ENCODE peak calls at places on chromosomes 1 and 21, in six cellular contexts. H is fibroblast of lung, D is H9, X is PC-3, K is GM23338, E is neuronal stem cell. L is an unnamed sample.
A peak's percentile ranks its signal among the peaks of the same experiment; 100 is the strongest.

GRCh38 chr1:55844322-55844721 is 629.2 kb upstream of the USP24 start:
- DNase-seq in H (no peak), D (no peak), X (no peak), K (no peak), E (no peak), L (no peak)

GRCh38 chr1:102902045-102902444 is 206.3 kb downstream of the COL11A1 start:
- DNase-seq in H (no peak), D (no peak), X (no peak), K (no peak), E (no peak), L (no peak)

GRCh38 chr1:165444897-165445370 is at the start of gene RXRG:
- DNase-seq in H (peak; percentile 18), D (peak; percentile 66), X (no peak), K (peak; percentile 74), E (peak; percentile 52), L (peak; percentile 9)

GRCh38 chr1:8571200-8571984 is 246.0 kb downstream of the RERE start:
- DNase-seq in H (peak; percentile 78), D (no peak), X (peak; percentile 70), K (no peak), E (no peak), L (no peak)

GRCh38 chr21:42840411-42841155 is 38.8 kb downstream of the WDR4 start:
- DNase-seq in H (no peak), D (peak; percentile 9), X (no peak), K (no peak), E (no peak), L (peak; percentile 52)

GRCh38 chr1:2314297-2314802 is 77.0 kb downstream of the MORN1 start:
- DNase-seq in H (peak; percentile 64), D (peak; percentile 80), X (peak; percentile 59), K (peak; percentile 94), E (peak; percentile 73), L (peak; percentile 99)

GRCh38 chr1:229640455-229640854 is 14.4 kb downstream of the URB2 start:
- DNase-seq in H (no peak), D (no peak), X (no peak), K (no peak), E (no peak), L (no peak)

GRCh38 chr1:235831148-235831547 is 35.6 kb downstream of the LYST start:
- DNase-seq in H (peak; percentile 69), D (no peak), X (peak; percentile 17), K (no peak), E (no peak), L (no peak)

GRCh38 chr21:39153373-39153772 is 29.9 kb downstream of the PSMG1 start:
- DNase-seq in H (no peak), D (no peak), X (peak; percentile 56), K (peak; percentile 51), E (no peak), L (no peak)

GRCh38 chr1:64043976-64044375 is 159.4 kb upstream of the UBE2U start:
- DNase-seq in H (peak; percentile 91), D (no peak), X (peak; percentile 76), K (no peak), E (no peak), L (peak; percentile 21)

GRCh38 chr21:38989097-38989744 is 183.5 kb downstream of the ETS2 start:
- DNase-seq in H (no peak), D (no peak), X (no peak), K (no peak), E (no peak), L (no peak)

GRCh38 chr1:178055093-178055492 is 38.8 kb upstream of the RASAL2 start:
- DNase-seq in H (peak; percentile 6), D (peak; percentile 75), X (peak; percentile 56), K (peak; percentile 74), E (no peak), L (no peak)

GRCh38 chr1:184407816-184408510 is 21.1 kb downstream of the C1orf21 start:
- DNase-seq in H (peak; percentile 62), D (no peak), X (peak; percentile 38), K (no peak), E (no peak), L (no peak)

GRCh38 chr1:7581754-7582264 is 189.3 kb upstream of the VAMP3 start:
- DNase-seq in H (no peak), D (no peak), X (no peak), K (no peak), E (no peak), L (peak; percentile 84)

GRCh38 chr1:231581859-231582258 is 44.7 kb upstream of the DISC1 start:
- DNase-seq in H (no peak), D (no peak), X (no peak), K (no peak), E (no peak), L (no peak)

GRCh38 chr1:171403396-171403795 is 81.9 kb upstream of the PRRC2C start:
- DNase-seq in H (no peak), D (peak; percentile 60), X (peak; percentile 21), K (peak; percentile 13), E (no peak), L (no peak)

GRCh38 chr1:186984959-186985358 is 156.2 kb downstream of the PLA2G4A start:
- DNase-seq in H (no peak), D (peak; percentile 49), X (no peak), K (peak; percentile 77), E (no peak), L (no peak)

GRCh38 chr21:42080788-42081083 is 9.6 kb downstream of the UMODL1 start:
- DNase-seq in H (peak; percentile 78), D (no peak), X (no peak), K (no peak), E (no peak), L (peak; percentile 95)

GRCh38 chr1:45644661-45645060 is 20.8 kb upstream of the CCDC17 start:
- DNase-seq in H (no peak), D (no peak), X (no peak), K (no peak), E (no peak), L (no peak)

GRCh38 chr1:8090241-8090702 is 64.2 kb upstream of the ERRFI1 start:
- DNase-seq in H (peak; percentile 93), D (no peak), X (peak; percentile 91), K (no peak), E (no peak), L (peak; percentile 62)

GRCh38 chr1:58437623-58438022 is 108.9 kb downstream of the OMA1 start:
- DNase-seq in H (no peak), D (no peak), X (no peak), K (no peak), E (no peak), L (no peak)

GRCh38 chr1:42165511-42166210 is 1.1 kb upstream of the GUCA2A start:
- DNase-seq in H (peak; percentile 30), D (no peak), X (peak; percentile 99), K (peak; percentile 35), E (no peak), L (peak; percentile 88)

GRCh38 chr1:34684246-34684645 is 70.6 kb upstream of the GJB5 start:
- DNase-seq in H (no peak), D (peak; percentile 79), X (no peak), K (peak; percentile 74), E (no peak), L (no peak)

GRCh38 chr1:64941466-64942117 is 24.8 kb downstream of the JAK1 start:
- DNase-seq in H (no peak), D (no peak), X (no peak), K (no peak), E (no peak), L (no peak)

GRCh38 chr1:189656628-189657027 is 821.0 kb downstream of the BRINP3 start:
- DNase-seq in H (no peak), D (no peak), X (no peak), K (no peak), E (no peak), L (no peak)

GRCh38 chr1:189659731-189660130 is 817.9 kb downstream of the BRINP3 start:
- DNase-seq in H (no peak), D (no peak), X (peak; percentile 53), K (no peak), E (no peak), L (no peak)

GRCh38 chr1:189657715-189658114 is 819.9 kb downstream of the BRINP3 start:
- DNase-seq in H (no peak), D (no peak), X (peak; percentile 30), K (no peak), E (no peak), L (no peak)

GRCh38 chr1:189657131-189657530 is 820.5 kb downstream of the BRINP3 start:
- DNase-seq in H (no peak), D (no peak), X (peak; percentile 1), K (no peak), E (no peak), L (no peak)

GRCh38 chr1:189658381-189658780 is 819.3 kb downstream of the BRINP3 start:
- DNase-seq in H (no peak), D (no peak), X (peak; percentile 56), K (no peak), E (no peak), L (no peak)
- H3K4me1 ChIP-seq in H (no peaks in the 10 kb centered on the region), D (no peaks in the 10 kb centered on the region), X (peaks cover 30% of the 10 kb centered on the region), K (no peaks in the 10 kb centered on the region), E (no peaks in the 10 kb centered on the region), L (no peaks in the 10 kb centered on the region)

DNA sequence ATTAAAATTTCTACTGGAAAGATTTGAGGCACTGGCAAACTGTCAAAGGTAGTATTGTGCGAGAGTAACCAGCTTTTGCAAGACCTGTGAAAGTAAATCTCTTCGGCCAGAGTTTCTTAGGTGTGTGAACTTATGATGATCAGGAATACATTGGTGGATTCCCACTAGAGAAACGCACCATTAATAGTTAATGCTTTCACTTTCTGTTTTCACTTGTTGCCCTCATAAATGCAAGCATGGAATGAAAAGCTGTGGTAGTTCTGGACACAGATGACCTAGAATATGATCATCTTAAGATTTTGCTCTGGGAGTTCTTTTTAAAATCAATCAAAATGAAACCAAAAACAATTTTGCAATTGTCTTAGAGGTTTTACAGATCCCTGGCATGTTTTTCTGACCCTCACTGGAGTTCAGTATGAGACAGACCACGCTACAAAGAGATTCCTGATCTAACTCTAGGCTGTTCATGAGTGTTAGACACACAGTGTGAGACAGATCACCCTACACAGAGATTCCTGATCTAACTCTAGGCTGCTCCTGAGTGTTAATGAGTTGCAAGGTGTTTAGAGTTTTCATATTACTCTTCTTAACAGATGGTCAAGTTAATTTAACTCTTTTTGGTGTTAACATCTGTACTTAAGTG is 98.8 kb downstream of the SDCCAG8 start:
- DNase-seq in H (peak; percentile 54), D (no peak), X (no peak), K (no peak), E (no peak), L (peak; percentile 68)
- H3K4me2 ChIP-seq in H (peak overlapping the region; percentile 83), D (no peak overlapping the region), X (no peak overlapping the region), K (no peak overlapping the region), E (no peak overlapping the region), L (peak overlapping the region; percentile 65)

DNA sequence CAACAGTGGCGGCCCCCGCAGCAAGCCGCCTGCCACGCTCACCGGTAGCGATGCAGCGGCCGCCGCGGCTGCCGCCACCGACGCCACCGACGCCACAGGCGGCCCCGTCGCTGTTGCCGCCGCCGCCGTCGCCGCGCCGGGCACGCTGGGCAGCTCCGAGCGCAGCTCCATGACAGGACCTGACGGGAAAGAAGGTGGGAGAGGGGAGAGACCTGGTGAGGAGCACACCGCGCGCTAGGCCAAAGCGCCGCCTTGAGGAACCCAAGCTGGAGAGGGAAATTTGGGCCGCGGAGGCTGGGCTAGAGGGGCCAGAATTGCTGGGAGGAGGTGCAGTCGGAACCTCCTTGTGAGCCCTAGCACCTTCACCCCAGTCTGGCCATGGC is 1.9 kb downstream of the DMRTA2 start:
- DNase-seq in H (no peak), D (peak; percentile 51), X (no peak), K (peak; percentile 55), E (no peak), L (no peak)
- H3K27me3 ChIP-seq in H (peaks cover 99% of the 10 kb centered on the region), D (peaks cover 98% of the 10 kb centered on the region), X (no peaks in the 10 kb centered on the region), K (peaks cover 100% of the 10 kb centered on the region), E (peaks cover 99% of the 10 kb centered on the region), L (peaks cover 98% of the 10 kb centered on the region)

GRCh38 chr1:80982831-80983230 is 817.9 kb upstream of the ADGRL2 start:
- DNase-seq in H (no peak), D (no peak), X (no peak), K (no peak), E (no peak), L (no peak)
- H3K4me1 ChIP-seq in H (no peaks in the 10 kb centered on the region), D (peaks cover 3% of the 10 kb centered on the region), X (no peaks in the 10 kb centered on the region), K (peaks cover 12% of the 10 kb centered on the region), E (no peaks in the 10 kb centered on the region), L (no peaks in the 10 kb centered on the region)

L was measured in osteoblast.